ENCODE peak calls at places on chromosomes 7 and 10, in eight cellular contexts. Y, P, D, J, T, W, X and K are unnamed samples.

GRCh38 chr7:268991-269390 is 21.0 kb upstream of the FOXL3 start:
- DNase-seq in Y (no peak), P (no peak), D (no peak), J (no peak), T (no peak), W (no peak), X (no peak), K (no peak)

GRCh38 chr7:20030915-20031362 is 186.2 kb downstream of the MACC1 start:
- DNase-seq in Y (no peak), P (no peak), D (no peak), J (no peak), T (peak), W (peak), X (peak), K (no peak)

GRCh38 chr10:22341190-22341935 is 3.9 kb upstream of the SPAG6 start:
- DNase-seq in Y (no peak), P (no peak), D (no peak), J (no peak), T (no peak), W (peak), X (no peak), K (no peak)

GRCh38 chr7:5643280-5643679 is 138.2 kb downstream of the RNF216 start:
- DNase-seq in Y (peak), P (peak), D (peak), J (peak), T (no peak), W (no peak), X (no peak), K (no peak)

GRCh38 chr10:13559124-13559700 is 27.6 kb upstream of the PRPF18 start:
- DNase-seq in Y (no peak), P (no peak), D (no peak), J (no peak), T (no peak), W (no peak), X (no peak), K (no peak)

GRCh38 chr7:92645114-92645497 is 54.9 kb upstream of the FAM133B start:
- DNase-seq in Y (no peak), P (no peak), D (no peak), J (no peak), T (no peak), W (no peak), X (no peak), K (no peak)

GRCh38 chr10:127976286-127976685 is 69.4 kb downstream of the PTPRE start:
- DNase-seq in Y (no peak), P (no peak), D (no peak), J (no peak), T (no peak), W (no peak), X (no peak), K (no peak)

GRCh38 chr7:83484266-83484665 is 164.7 kb downstream of the SEMA3E start:
- DNase-seq in Y (no peak), P (no peak), D (no peak), J (no peak), T (no peak), W (no peak), X (no peak), K (no peak)

GRCh38 chr7:5690931-5691461 is 90.5 kb downstream of the RNF216 start:
- DNase-seq in Y (no peak), P (peak), D (no peak), J (peak), T (no peak), W (no peak), X (no peak), K (peak)

GRCh38 chr7:55570939-55571338 is 1.4 kb downstream of the VOPP1 start:
- DNase-seq in Y (no peak), P (no peak), D (no peak), J (no peak), T (peak), W (peak), X (no peak), K (no peak)

GRCh38 chr10:131901181-131901829 is 497 bp downstream of the PPP2R2D start:
- DNase-seq in Y (peak), P (peak), D (peak), J (peak), T (no peak), W (peak), X (peak), K (peak)

GRCh38 chr7:110962374-110962773 is 128.6 kb upstream of the LRRN3 start:
- DNase-seq in Y (no peak), P (peak), D (no peak), J (no peak), T (no peak), W (no peak), X (no peak), K (no peak)

GRCh38 chr7:66052447-66052846 is 23.2 kb upstream of the ASL start:
- DNase-seq in Y (no peak), P (no peak), D (no peak), J (no peak), T (no peak), W (no peak), X (no peak), K (no peak)